ENCODE peak calls at places on chromosomes 2 and 18, in four cellular contexts. One of them, this sample, is unnamed.

GRCh38 chr2:54416166-54416798 is 39.8 kb upstream of the SPTBN1 start:
- DNase-seq in H1: no peak
- DNase-seq in GM12891: no peak
- DNase-seq in SK-N-MC: no peak
- DNase-seq in this sample: no peak

GRCh38 chr18:79769698-79770500 is 27.8 kb upstream of the KCNG2 start:
- DNase-seq in H1: no peak
- DNase-seq in GM12891: no peak
- DNase-seq in SK-N-MC: no peak
- DNase-seq in this sample: no peak

GRCh38 chr18:23135679-23136325 is 517 bp downstream of the CABLES1 start:
- DNase-seq in SK-N-MC: no peak
- DNase-seq in H1: no peak
- DNase-seq in GM12891: peak; percentile 53
- DNase-seq in this sample: no peak

GRCh38 chr18:58024139-58024538 is 19.9 kb upstream of the NEDD4L start:
- DNase-seq in SK-N-MC: no peak
- DNase-seq in GM12891: no peak
- DNase-seq in H1: no peak
- DNase-seq in this sample: no peak

GRCh38 chr2:225573603-225574002 is 174.1 kb downstream of the NYAP2 start:
- DNase-seq in H1: no peak
- DNase-seq in GM12891: no peak
- DNase-seq in SK-N-MC: no peak
- DNase-seq in this sample: no peak

GRCh38 chr2:42359894-42360483 is 1.0 kb downstream of the COX7A2L start:
- DNase-seq in GM12891: no peak
- DNase-seq in SK-N-MC: no peak
- DNase-seq in H1: no peak
- DNase-seq in this sample: peak; percentile 65

GRCh38 chr2:905091-905832 is 45.4 kb upstream of the SNTG2 start:
- DNase-seq in H1: no peak
- DNase-seq in SK-N-MC: no peak
- DNase-seq in GM12891: no peak
- DNase-seq in this sample: no peak

GRCh38 chr2:29719626-29720025 is 201.8 kb downstream of the ALK start:
- DNase-seq in GM12891: no peak
- DNase-seq in H1: no peak
- DNase-seq in SK-N-MC: no peak
- DNase-seq in this sample: no peak

GRCh38 chr2:102597788-102598187 is 21.6 kb upstream of the SLC9A2 start:
- DNase-seq in SK-N-MC: no peak
- DNase-seq in GM12891: no peak
- DNase-seq in H1: no peak
- DNase-seq in this sample: no peak

GRCh38 chr2:214856116-214856515 is 46.6 kb upstream of the BARD1 start:
- DNase-seq in SK-N-MC: no peak
- DNase-seq in H1: no peak
- DNase-seq in GM12891: no peak
- DNase-seq in this sample: no peak

GRCh38 chr2:112034924-112035323 is 20.1 kb upstream of the TMEM87B start:
- DNase-seq in SK-N-MC: no peak
- DNase-seq in GM12891: no peak
- DNase-seq in H1: no peak
- DNase-seq in this sample: no peak

GRCh38 chr2:112031916-112032582 is 23.0 kb upstream of the TMEM87B start:
- DNase-seq in H1: no peak
- DNase-seq in SK-N-MC: no peak
- DNase-seq in GM12891: no peak
- DNase-seq in this sample: no peak

GRCh38 chr2:112031473-112031872 is 23.6 kb upstream of the TMEM87B start:
- DNase-seq in GM12891: no peak
- DNase-seq in SK-N-MC: no peak
- DNase-seq in H1: no peak
- DNase-seq in this sample: no peak

GRCh38 chr2:112033600-112033999 is 21.5 kb upstream of the TMEM87B start:
- DNase-seq in GM12891: no peak
- DNase-seq in SK-N-MC: no peak
- DNase-seq in H1: no peak
- DNase-seq in this sample: no peak

GRCh38 chr2:112032615-112033457 is 22.2 kb upstream of the TMEM87B start:
- DNase-seq in GM12891: no peak
- DNase-seq in SK-N-MC: no peak
- DNase-seq in H1: no peak
- DNase-seq in this sample: peak; percentile 44
- TF ChIP-seq POLR2AphosphoS5 in GM12891: no peak
- TF ChIP-seq POLR2AphosphoS5 in SK-N-MC: no peak
- TF ChIP-seq POLR2AphosphoS5 in H1: no peak
- TF ChIP-seq POLR2AphosphoS5 in this sample: no peak

GRCh38 chr18:2207294-2207693 is 364.0 kb downstream of the METTL4 start:
- DNase-seq in GM12891: no peak
- DNase-seq in H1: no peak
- DNase-seq in SK-N-MC: no peak
- DNase-seq in this sample: no peak
- TF ChIP-seq POLR2AphosphoS5 in GM12891: no peak
- TF ChIP-seq POLR2AphosphoS5 in H1: no peak
- TF ChIP-seq POLR2AphosphoS5 in SK-N-MC: no peak
- TF ChIP-seq POLR2AphosphoS5 in this sample: no peak

DNA sequence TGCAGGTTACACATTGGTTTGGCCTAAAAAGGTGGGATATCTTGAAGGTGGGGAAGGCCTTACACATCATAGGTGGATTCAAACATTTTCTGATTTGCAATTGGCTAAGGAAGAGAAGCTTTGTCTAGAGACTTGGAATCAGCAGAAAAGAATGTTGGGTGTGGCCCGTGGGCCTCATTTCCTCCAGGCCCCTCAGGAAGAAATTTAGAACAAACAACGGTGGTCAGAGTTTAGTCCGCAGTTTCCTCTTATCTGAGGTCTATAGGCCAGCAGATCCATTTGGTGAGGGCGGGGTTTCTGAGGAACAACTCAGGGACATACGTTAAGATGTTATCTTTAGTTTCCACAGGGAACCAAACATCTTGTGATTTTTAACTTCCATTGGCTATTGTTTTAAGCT is 50.9 kb upstream of the AFF3 start:
- DNase-seq in H1: no peak
- DNase-seq in GM12891: no peak
- DNase-seq in SK-N-MC: no peak
- DNase-seq in this sample: no peak
- TF ChIP-seq POLR2AphosphoS5 in H1: no peak
- TF ChIP-seq POLR2AphosphoS5 in GM12891: no peak
- TF ChIP-seq POLR2AphosphoS5 in SK-N-MC: no peak
- TF ChIP-seq POLR2AphosphoS5 in this sample: no peak

GRCh38 chr2:47311764-47312503 is 91.0 kb upstream of the MSH2 start:
- DNase-seq in SK-N-MC: no peak
- DNase-seq in GM12891: no peak
- DNase-seq in H1: no peak
- DNase-seq in this sample: no peak

GRCh38 chr2:47309472-47309951 is 93.4 kb upstream of the MSH2 start:
- DNase-seq in SK-N-MC: no peak
- DNase-seq in GM12891: no peak
- DNase-seq in H1: no peak
- DNase-seq in this sample: no peak

GRCh38 chr2:47309952-47310800 is 92.8 kb upstream of the MSH2 start:
- DNase-seq in SK-N-MC: peak; percentile 40
- DNase-seq in GM12891: peak; percentile 51
- DNase-seq in H1: no peak
- DNase-seq in this sample: peak; percentile 81

GRCh38 chr2:47312504-47312875 is 90.5 kb upstream of the MSH2 start:
- DNase-seq in GM12891: no peak
- DNase-seq in SK-N-MC: no peak
- DNase-seq in H1: no peak
- DNase-seq in this sample: no peak

GRCh38 chr2:47310801-47311560 is 92.0 kb upstream of the MSH2 start:
- DNase-seq in H1: no peak
- DNase-seq in SK-N-MC: no peak
- DNase-seq in GM12891: no peak
- DNase-seq in this sample: peak; percentile 68
- TF ChIP-seq POLR2AphosphoS5 in H1: no peak
- TF ChIP-seq POLR2AphosphoS5 in SK-N-MC: no peak
- TF ChIP-seq POLR2AphosphoS5 in GM12891: no peak
- TF ChIP-seq POLR2AphosphoS5 in this sample: peak; percentile 68

GRCh38 chr2:33071591-33071990 is 124.8 kb downstream of the LTBP1 start:
- DNase-seq in SK-N-MC: no peak
- DNase-seq in H1: no peak
- DNase-seq in GM12891: no peak
- DNase-seq in this sample: no peak

GRCh38 chr2:33068261-33068660 is 121.5 kb downstream of the LTBP1 start:
- DNase-seq in H1: no peak
- DNase-seq in SK-N-MC: no peak
- DNase-seq in GM12891: no peak
- DNase-seq in this sample: no peak

GRCh38 chr2:33074197-33074596 is 127.4 kb downstream of the LTBP1 start:
- DNase-seq in H1: no peak
- DNase-seq in SK-N-MC: no peak
- DNase-seq in GM12891: no peak
- DNase-seq in this sample: no peak

GRCh38 chr2:33073018-33073417 is 126.3 kb downstream of the LTBP1 start:
- DNase-seq in GM12891: no peak
- DNase-seq in H1: no peak
- DNase-seq in SK-N-MC: no peak
- DNase-seq in this sample: no peak

GRCh38 chr2:33069894-33070651 is 123.3 kb downstream of the LTBP1 start:
- DNase-seq in SK-N-MC: no peak
- DNase-seq in GM12891: no peak
- DNase-seq in H1: peak; percentile 13
- DNase-seq in this sample: no peak
- TF ChIP-seq POLR2AphosphoS5 in SK-N-MC: no peak
- TF ChIP-seq POLR2AphosphoS5 in GM12891: no peak
- TF ChIP-seq POLR2AphosphoS5 in H1: no peak
- TF ChIP-seq POLR2AphosphoS5 in this sample: no peak